ENCODE peak calls at places on chromosomes 3 and 15, in six cellular contexts. V is endothelial cell, L is WERI-Rb-1, B is endodermal cell, P is GM13977, Z is A549. M is an unnamed sample.

GRCh38 chr15:41510728-41511127 is 2.9 kb downstream of the LTK start:
- DNase-seq in Z (no peak), V (no peak), P (no peak), L (no peak), B (no peak), M (no peak)

GRCh38 chr15:59886476-59886875 is 117.6 kb upstream of the FOXB1 start:
- DNase-seq in V (no peak), L (no peak), Z (no peak), B (no peak), P (no peak), M (no peak)

GRCh38 chr3:52291508-52292181 is 4.0 kb downstream of the GLYCTK start:
- DNase-seq in Z (no peak), P (peak; percentile 79), V (peak; percentile 56), B (peak; percentile 79), L (peak; percentile 51), M (no peak)

GRCh38 chr15:40122239-40122638 is 13.6 kb upstream of the BMF start:
- DNase-seq in B (peak; percentile 26), L (no peak), Z (no peak), P (no peak), V (no peak), M (no peak)

GRCh38 chr3:141798455-141798854 is 35.2 kb downstream of the GRK7 start:
- DNase-seq in L (no peak), V (no peak), Z (no peak), B (no peak), P (no peak), M (peak; percentile 45)

GRCh38 chr3:83500422-83500821 is 1458.4 kb upstream of the CADM2 start:
- DNase-seq in V (no peak), P (no peak), Z (no peak), B (no peak), L (no peak), M (no peak)

GRCh38 chr3:155517907-155518306 is 224.4 kb upstream of the STRIT1 start:
- DNase-seq in B (no peak), L (no peak), P (no peak), V (no peak), Z (no peak), M (peak; percentile 12)

GRCh38 chr3:158711886-158712285 is 20.4 kb downstream of the RARRES1 start:
- DNase-seq in V (no peak), P (no peak), B (no peak), L (no peak), Z (peak; percentile 55), M (peak; percentile 83)

GRCh38 chr15:101642361-101642760 is 9.8 kb downstream of the TM2D3 start:
- DNase-seq in Z (no peak), P (no peak), L (peak; percentile 18), V (no peak), B (no peak), M (peak; percentile 39)

GRCh38 chr3:123421353-123422174 is 27.3 kb downstream of the ADCY5 start:
- DNase-seq in V (no peak), L (no peak), B (no peak), P (no peak), Z (no peak), M (peak; percentile 38)

GRCh38 chr3:149019581-149019980 is 28.2 kb downstream of the GYG1 start:
- DNase-seq in L (no peak), B (no peak), P (no peak), Z (no peak), V (no peak), M (no peak)

GRCh38 chr15:37138586-37138985 is 38.2 kb upstream of the MEIS2 start:
- DNase-seq in V (no peak), B (no peak), Z (no peak), L (no peak), P (no peak), M (no peak)

GRCh38 chr3:23219552-23219951 is 16.4 kb downstream of the UBE2E2 start:
- DNase-seq in L (no peak), V (no peak), Z (no peak), B (no peak), P (no peak), M (no peak)

GRCh38 chr3:100463646-100464155 is 28.7 kb upstream of the TMEM45A start:
- DNase-seq in B (no peak), P (no peak), L (no peak), Z (no peak), V (no peak), M (no peak)

GRCh38 chr3:106687905-106688304 is 689.3 kb upstream of the CCDC54 start:
- DNase-seq in L (no peak), P (no peak), V (no peak), Z (no peak), B (no peak), M (no peak)
- TF ChIP-seq CTCF in L (no peak), P (no peak), V (no peak), Z (no peak), B (no peak), M (no peak)

GRCh38 chr15:75598361-75598760 is 19.2 kb upstream of the PTPN9 start:
- DNase-seq in Z (no peak), P (no peak), L (no peak), V (no peak), B (no peak), M (no peak)

GRCh38 chr15:75599396-75599795 is 20.3 kb upstream of the PTPN9 start:
- DNase-seq in P (no peak), V (no peak), L (no peak), B (no peak), Z (no peak), M (no peak)

GRCh38 chr15:75596703-75597345 is 17.7 kb upstream of the PTPN9 start:
- DNase-seq in P (no peak), L (no peak), V (no peak), Z (no peak), B (no peak), M (no peak)

GRCh38 chr15:75594276-75594675 is 15.2 kb upstream of the PTPN9 start:
- DNase-seq in B (no peak), Z (no peak), P (no peak), L (no peak), V (no peak), M (no peak)

GRCh38 chr15:75597667-75598341 is 18.7 kb upstream of the PTPN9 start:
- DNase-seq in P (no peak), L (no peak), Z (peak; percentile 38), V (peak; percentile 20), B (peak; percentile 77), M (peak; percentile 37)
- TF ChIP-seq CTCF in P (peak; percentile 41), L (peak; percentile 6), Z (peak; percentile 36), V (peak; percentile 57), B (peak; percentile 72), M (peak; percentile 44)

GRCh38 chr3:111584724-111585123 is 10.4 kb downstream of the ZBED2 start:
- DNase-seq in Z (no peak), V (no peak), B (no peak), P (no peak), L (no peak), M (no peak)

GRCh38 chr3:111578867-111579266 is 16.3 kb downstream of the ZBED2 start:
- DNase-seq in Z (no peak), P (no peak), B (no peak), V (no peak), L (no peak), M (no peak)

GRCh38 chr3:111579495-111579894 is 15.7 kb downstream of the ZBED2 start:
- DNase-seq in B (no peak), L (no peak), P (no peak), Z (no peak), V (no peak), M (no peak)

GRCh38 chr3:111582114-111582461 is 13.1 kb downstream of the ZBED2 start:
- DNase-seq in V (no peak), L (no peak), P (no peak), B (no peak), Z (peak; percentile 84), M (peak; percentile 89)

DNA sequence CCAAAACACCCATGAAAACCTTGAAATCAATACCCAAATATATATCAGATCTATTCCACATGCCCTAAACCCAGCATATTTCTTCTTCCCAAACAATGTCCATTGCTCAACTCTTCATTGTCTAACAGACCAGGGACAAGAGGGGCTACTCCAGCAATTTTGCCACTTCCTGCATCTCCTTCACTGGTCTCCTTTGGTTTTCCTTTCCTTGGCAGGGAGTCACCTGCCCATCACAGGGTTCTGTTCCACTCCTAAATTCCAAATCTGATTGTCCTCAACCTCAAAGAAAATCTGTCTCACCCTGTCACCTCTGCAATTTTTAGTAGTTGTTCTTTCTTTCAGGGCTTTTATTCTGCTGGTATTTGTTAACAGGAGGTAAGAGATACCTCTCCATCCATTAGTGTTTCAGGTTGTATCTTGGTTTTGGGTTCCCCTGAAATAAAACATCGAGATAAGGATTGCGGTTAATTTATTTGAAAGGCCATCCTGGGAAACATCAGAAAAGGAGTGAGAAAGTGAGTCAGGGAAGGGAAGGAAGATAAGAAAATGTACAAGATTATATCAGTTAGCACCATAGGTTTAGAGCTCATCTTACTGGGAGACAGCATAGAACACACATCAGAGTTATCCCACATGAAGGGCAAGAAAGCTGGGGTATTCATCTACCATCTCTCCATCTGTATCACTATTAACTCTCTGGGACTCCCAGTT is 13.6 kb downstream of the ZBED2 start:
- DNase-seq in Z (no peak), L (no peak), B (no peak), P (no peak), V (no peak), M (no peak)
- TF ChIP-seq CTCF in Z (no peak), L (no peak), B (no peak), P (no peak), V (no peak), M (no peak)

GRCh38 chr15:75327005-75327404 is 8.9 kb upstream of the COMMD4 start:
- DNase-seq in Z (no peak), L (no peak), P (no peak), V (no peak), B (peak; percentile 56), M (no peak)
- TF ChIP-seq CTCF in Z (no peak), L (peak; percentile 11), P (no peak), V (no peak), B (peak; percentile 41), M (no peak)

GRCh38 chr15:96860746-96861145 is 530.2 kb downstream of the NR2F2 start:
- DNase-seq in V (no peak), L (no peak), Z (no peak), P (no peak), B (no peak), M (peak; percentile 30)
- TF ChIP-seq CTCF in V (no peak), L (no peak), Z (no peak), P (no peak), B (no peak), M (peak; percentile 13)

M was measured in cardiac fibroblast.